ENCODE peak calls at places on chromosomes 7 and 10, in six cellular contexts. Z is stimulated activated CD8-positive, alpha-beta memory T cell treated with anti-CD3 and anti-CD28 coated beads, Interleukin-7, amount 100 ng/mL, for 48 hours; P is activated CD8-positive, alpha-beta T cell treated with anti-CD3 and anti-CD28 coated beads, Interleukin-2, amount 10 ng/mL, durations not matched to agents 7 days and 5 days; T is EH; J is T-helper 9 cell; I is ELR. L is an unnamed sample.

GRCh38 chr7:2860627-2861133 is 16.6 kb upstream of the GNA12 start:
- DNase-seq in Z (no peak), P (no peak), T (no peak), J (no peak), I (no peak), L (no peak)

GRCh38 chr7:29217112-29217511 is 22.5 kb downstream of the CHN2 start:
- DNase-seq in Z (no peak), P (no peak), T (no peak), J (no peak), I (no peak), L (no peak)

GRCh38 chr10:122875843-122876492 is 3.4 kb downstream of the FAM24B start:
- DNase-seq in Z (no peak), P (no peak), T (no peak), J (no peak), I (no peak), L (no peak)

GRCh38 chr10:10499839-10500238 is 517.8 kb upstream of the CELF2 start:
- DNase-seq in Z (no peak), P (no peak), T (peak), J (no peak), I (peak), L (no peak)

GRCh38 chr10:77911535-77912123 is 14.9 kb downstream of the DLG5 start:
- DNase-seq in Z (no peak), P (no peak), T (peak), J (no peak), I (peak), L (no peak)

GRCh38 chr10:58362026-58362799 is 23.0 kb upstream of the TFAM start:
- DNase-seq in Z (no peak), P (no peak), T (no peak), J (no peak), I (peak), L (no peak)

GRCh38 chr10:91907914-91908357 is 1.4 kb downstream of the FGFBP3 start:
- DNase-seq in Z (no peak), P (no peak), T (no peak), J (no peak), I (peak), L (no peak)

GRCh38 chr10:96587255-96588059 is 645 bp upstream of the TM9SF3 start:
- DNase-seq in Z (peak), P (peak), T (peak), J (peak), I (peak), L (peak)

GRCh38 chr10:8069627-8070026 is 15.1 kb downstream of the GATA3 start:
- DNase-seq in Z (no peak), P (no peak), T (peak), J (no peak), I (peak), L (no peak)

GRCh38 chr7:121032645-121033460 is 44.3 kb downstream of the CPED1 start:
- DNase-seq in Z (no peak), P (no peak), T (peak), J (no peak), I (peak), L (no peak)

GRCh38 chr10:6843477-6843876 is 263.4 kb upstream of the PRKCQ start:
- DNase-seq in Z (no peak), P (peak), T (no peak), J (no peak), I (peak), L (no peak)

GRCh38 chr10:104796817-104797216 is 155.7 kb downstream of the SORCS3 start:
- DNase-seq in Z (no peak), P (no peak), T (no peak), J (no peak), I (no peak), L (no peak)

GRCh38 chr7:6161463-6162330 is 110.7 kb downstream of the CYTH3 start:
- DNase-seq in Z (no peak), P (no peak), T (no peak), J (no peak), I (no peak), L (no peak)

GRCh38 chr10:87658858-87659555 is 671 bp upstream of the PAPSS2 start:
- DNase-seq in Z (no peak), P (no peak), T (no peak), J (no peak), I (peak), L (no peak)

GRCh38 chr10:60718891-60719290 is 59.4 kb upstream of the CDK1 start:
- DNase-seq in Z (no peak), P (no peak), T (peak), J (no peak), I (no peak), L (no peak)

GRCh38 chr10:60646966-60647796 is 131.1 kb upstream of the CDK1 start:
- DNase-seq in Z (no peak), P (peak), T (peak), J (peak), I (peak), L (no peak)

GRCh38 chr10:70715853-70716795 is 43.8 kb downstream of the ADAMTS14 start:
- DNase-seq in Z (peak), P (no peak), T (peak), J (no peak), I (peak), L (peak)

GRCh38 chr7:149195180-149196150 is at the start of gene ZNF282:
- DNase-seq in Z (peak), P (peak), T (peak), J (peak), I (peak), L (peak)

GRCh38 chr7:40175725-40176510 is 41.1 kb downstream of the SUGCT start:
- DNase-seq in Z (no peak), P (no peak), T (peak), J (no peak), I (peak), L (no peak)

GRCh38 chr7:11358637-11359036 is 385.0 kb downstream of the PHF14 start:
- DNase-seq in Z (no peak), P (no peak), T (no peak), J (no peak), I (no peak), L (no peak)

GRCh38 chr10:114138581-114138980 is 35.4 kb downstream of the CCDC186 start:
- DNase-seq in Z (no peak), P (no peak), T (no peak), J (no peak), I (no peak), L (no peak)

GRCh38 chr7:55177589-55178261 is 158.9 kb downstream of the EGFR start:
- DNase-seq in Z (no peak), P (no peak), T (no peak), J (no peak), I (no peak), L (no peak)

GRCh38 chr7:24384362-24385030 is 100.5 kb downstream of the NPY start:
- DNase-seq in Z (no peak), P (no peak), T (no peak), J (no peak), I (no peak), L (no peak)

GRCh38 chr10:4334853-4335252 is 491.2 kb upstream of the AKR1E2 start:
- DNase-seq in Z (no peak), P (no peak), T (no peak), J (no peak), I (no peak), L (no peak)

GRCh38 chr7:151630349-151630748 is 110.7 kb upstream of the RHEB start:
- DNase-seq in Z (no peak), P (no peak), T (no peak), J (no peak), I (no peak), L (no peak)

GRCh38 chr10:123142701-123143161 is 5.2 kb upstream of the HMX2 start:
- DNase-seq in Z (no peak), P (no peak), T (no peak), J (no peak), I (no peak), L (no peak)

GRCh38 chr10:18254086-18254485 is 113.9 kb downstream of the CACNB2 start:
- DNase-seq in Z (no peak), P (no peak), T (no peak), J (no peak), I (no peak), L (no peak)

L was measured in epithelial cell of proximal tubule.